ENCODE peak calls at places on chromosomes 2 and 18, in six cellular contexts. W is body of pancreas, Y is neural progenitor cell, I is suprapubic skin, S is Peyer's patch, P is OCI-LY7. X is an unnamed sample.

GRCh38 chr2:216596234-216596985 is 36.8 kb upstream of the IGFBP2 start:
- DNase-seq in W (no peak), Y (no peak), I (no peak), S (no peak), P (no peak), X (no peak)

GRCh38 chr2:33030326-33030725 is 83.6 kb downstream of the LTBP1 start:
- DNase-seq in W (no peak), Y (peak; percentile 36), I (no peak), S (no peak), P (no peak), X (no peak)

GRCh38 chr2:23602113-23602512 is 217.1 kb downstream of the KLHL29 start:
- DNase-seq in W (no peak), Y (no peak), I (no peak), S (no peak), P (no peak), X (no peak)

GRCh38 chr2:20642026-20642971 is 8.6 kb downstream of the HS1BP3 start:
- DNase-seq in W (peak; percentile 83), Y (peak; percentile 85), I (no peak), S (peak; percentile 88), P (peak; percentile 66), X (peak; percentile 88)

GRCh38 chr2:136080114-136080513 is 37.8 kb downstream of the CXCR4 start:
- DNase-seq in W (no peak), Y (no peak), I (no peak), S (no peak), P (no peak), X (no peak)

GRCh38 chr2:39435974-39436591 is 1.0 kb downstream of the MAP4K3 start:
- DNase-seq in W (peak; percentile 23), Y (no peak), I (no peak), S (no peak), P (peak; percentile 23), X (peak; percentile 76)

GRCh38 chr2:217946071-217946470 is 56.7 kb downstream of the TNS1 start:
- DNase-seq in W (no peak), Y (no peak), I (peak; percentile 7), S (peak; percentile 23), P (no peak), X (no peak)

GRCh38 chr2:20273045-20273444 is 48.1 kb upstream of the SDC1 start:
- DNase-seq in W (no peak), Y (no peak), I (no peak), S (no peak), P (no peak), X (no peak)

GRCh38 chr2:74498500-74499268 is 719 bp downstream of the LBX2 start:
- DNase-seq in W (no peak), Y (peak; percentile 88), I (no peak), S (peak; percentile 55), P (no peak), X (peak; percentile 63)

GRCh38 chr2:219058541-219059374 is 2.0 kb downstream of the IHH start:
- DNase-seq in W (peak; percentile 88), Y (peak; percentile 57), I (no peak), S (peak; percentile 81), P (no peak), X (no peak)

GRCh38 chr2:127650785-127651380 is 4.9 kb downstream of the GPR17 start:
- DNase-seq in W (no peak), Y (no peak), I (no peak), S (no peak), P (no peak), X (no peak)

GRCh38 chr18:49447810-49448745 is 12.4 kb downstream of the DYM start:
- DNase-seq in W (no peak), Y (peak; percentile 76), I (no peak), S (peak; percentile 73), P (peak; percentile 56), X (no peak)

GRCh38 chr2:98907966-98908905 is 27.8 kb downstream of the CRACDL start:
- DNase-seq in W (no peak), Y (no peak), I (peak; percentile 52), S (peak; percentile 15), P (no peak), X (no peak)

GRCh38 chr2:226837787-226838603 is 2.1 kb downstream of the RHBDD1 start:
- DNase-seq in W (no peak), Y (no peak), I (no peak), S (no peak), P (peak; percentile 17), X (no peak)

GRCh38 chr2:99880148-99880983 is 262.0 kb downstream of the AFF3 start:
- DNase-seq in W (no peak), Y (no peak), I (no peak), S (no peak), P (no peak), X (no peak)

GRCh38 chr2:1626271-1626681 is 118.0 kb downstream of the PXDN start:
- DNase-seq in W (no peak), Y (no peak), I (peak; percentile 68), S (no peak), P (no peak), X (peak; percentile 50)

GRCh38 chr2:179277429-179278196 is 13.0 kb upstream of the SESTD1 start:
- DNase-seq in W (no peak), Y (no peak), I (no peak), S (no peak), P (no peak), X (no peak)

DNA sequence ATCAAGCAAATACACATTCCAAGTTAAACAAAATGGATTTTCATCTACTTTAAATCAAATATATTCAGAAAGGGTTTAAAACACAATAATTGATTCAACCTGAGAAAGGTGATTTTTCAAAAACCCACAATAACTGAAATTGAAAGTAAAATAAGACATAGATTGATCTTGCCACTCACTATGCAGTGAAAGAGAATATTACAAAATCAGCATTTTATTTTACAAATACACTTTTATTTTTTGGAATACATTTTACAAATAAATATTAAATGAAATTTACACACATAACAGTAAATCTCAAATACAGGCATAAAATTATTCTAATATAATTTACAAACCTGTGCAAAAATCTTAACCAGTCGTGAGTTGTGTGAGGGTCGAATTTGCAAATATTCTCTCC is 11.5 kb downstream of the CEP76 start:
- DNase-seq in W (no peak), Y (no peak), I (no peak), S (no peak), P (no peak), X (no peak)
- H3K27ac ChIP-seq in W (no peak overlapping the region), Y (no peak overlapping the region), I (no peak overlapping the region), S (no peak overlapping the region), P (no peak overlapping the region), X (no peak overlapping the region)

GRCh38 chr2:88521445-88522070 is 69.1 kb upstream of the FOXI3 start:
- DNase-seq in W (no peak), Y (no peak), I (no peak), S (no peak), P (no peak), X (no peak)

GRCh38 chr2:88517759-88518201 is 65.3 kb upstream of the FOXI3 start:
- DNase-seq in W (no peak), Y (peak; percentile 91), I (no peak), S (no peak), P (no peak), X (no peak)
- H3K4me3 ChIP-seq in W (no peak overlapping the region), Y (no peak overlapping the region), I (no peak overlapping the region), S (no peak overlapping the region), P (no peak overlapping the region), X (no peak overlapping the region)

DNA sequence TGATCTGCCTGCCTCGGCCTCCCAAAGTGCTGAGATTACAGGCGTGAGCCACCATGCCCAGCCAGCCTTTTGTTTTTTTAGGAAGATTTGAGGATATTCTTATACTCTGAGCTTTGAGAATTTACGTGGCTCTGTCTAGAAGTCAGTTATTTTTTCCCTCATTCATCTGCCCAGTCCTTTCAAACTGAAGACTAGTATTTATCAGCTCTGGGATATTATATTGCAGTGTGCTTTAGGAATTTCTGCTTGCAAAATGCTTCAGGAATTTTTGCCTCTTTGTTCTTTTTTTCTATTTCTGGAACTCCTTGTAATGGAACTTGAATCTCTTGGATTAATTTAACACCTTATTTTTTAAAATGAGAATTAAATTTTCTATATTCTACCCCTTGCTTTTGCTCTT is 22.6 kb downstream of the ACSL3 start:
- DNase-seq in W (no peak), Y (no peak), I (no peak), S (no peak), P (no peak), X (no peak)
- H3K27ac ChIP-seq in W (no peak overlapping the region), Y (no peak overlapping the region), I (no peak overlapping the region), S (no peak overlapping the region), P (no peak overlapping the region), X (no peak overlapping the region)

GRCh38 chr2:170656669-170657068 is 58.5 kb upstream of the SP5 start:
- DNase-seq in W (no peak), Y (no peak), I (no peak), S (no peak), P (no peak), X (no peak)

GRCh38 chr2:170648037-170648436 is 67.1 kb upstream of the SP5 start:
- DNase-seq in W (no peak), Y (no peak), I (no peak), S (no peak), P (no peak), X (no peak)

GRCh38 chr2:170652637-170653417 is 62.3 kb upstream of the SP5 start:
- DNase-seq in W (no peak), Y (no peak), I (no peak), S (no peak), P (no peak), X (no peak)

GRCh38 chr2:170651603-170652002 is 63.5 kb upstream of the SP5 start:
- DNase-seq in W (no peak), Y (no peak), I (no peak), S (no peak), P (no peak), X (no peak)
- H3K4me3 ChIP-seq in W (no peak overlapping the region), Y (no peak overlapping the region), I (no peak overlapping the region), S (no peak overlapping the region), P (no peak overlapping the region), X (no peak overlapping the region)

DNA sequence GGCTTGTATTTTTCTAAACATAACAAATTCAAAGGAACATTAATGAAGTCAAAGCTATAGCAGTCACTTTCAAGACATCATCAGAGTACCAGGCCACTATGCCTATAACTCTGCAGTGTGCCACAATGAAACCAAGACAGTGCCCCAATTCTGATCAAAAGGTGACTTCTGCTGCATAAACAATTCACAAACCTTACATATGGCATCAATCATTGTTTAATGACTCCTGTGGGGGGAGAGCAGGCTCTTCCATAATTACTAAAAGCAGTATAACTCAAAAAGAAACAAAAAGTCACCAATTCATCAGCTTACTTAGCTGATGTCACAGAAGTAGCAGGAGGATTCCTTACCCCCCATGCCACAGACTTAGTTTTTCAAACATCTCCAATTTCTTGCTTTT is 15.5 kb downstream of the LPIN2 start:
- DNase-seq in W (no peak), Y (no peak), I (no peak), S (no peak), P (no peak), X (no peak)
- H3K27ac ChIP-seq in W (no peak overlapping the region), Y (no peak overlapping the region), I (peak overlapping the region; percentile 2), S (peak overlapping the region; percentile 42), P (no peak overlapping the region), X (peak overlapping the region; percentile 89)

DNA sequence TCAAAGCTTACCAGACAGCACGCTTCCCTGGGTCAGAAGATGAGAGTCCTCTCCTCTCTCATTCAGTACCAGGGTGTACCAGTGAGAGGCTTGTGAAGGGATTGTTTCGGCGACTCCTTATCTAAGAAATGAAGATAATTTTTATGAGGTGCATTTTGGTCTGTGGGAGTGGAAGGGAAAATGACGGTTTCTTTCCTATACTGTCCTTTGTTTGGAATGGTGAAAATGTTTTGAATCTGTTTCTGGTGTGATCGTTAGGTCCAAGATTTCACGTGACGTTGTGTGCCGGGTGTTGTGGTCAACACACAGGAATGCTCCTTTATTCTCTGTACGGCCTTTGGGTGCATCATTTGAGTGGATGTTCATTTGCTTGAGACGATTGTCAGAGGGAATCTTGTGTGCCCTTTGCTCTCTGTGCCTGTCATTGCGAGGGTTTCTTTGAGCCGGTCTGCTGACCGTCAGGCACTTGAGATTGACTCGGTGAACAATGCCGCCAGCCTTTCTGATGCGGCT is 183.5 kb downstream of the AGAP1 start:
- DNase-seq in W (no peak), Y (no peak), I (peak; percentile 20), S (no peak), P (no peak), X (no peak)
- H3K4me3 ChIP-seq in W (no peak overlapping the region), Y (no peak overlapping the region), I (no peak overlapping the region), S (no peak overlapping the region), P (no peak overlapping the region), X (no peak overlapping the region)

X was measured in coronary artery.